ENCODE peak calls at places on chromosomes 2 and 18, in eight cellular contexts. X, L, I, P, H, U, O and J are unnamed samples.
A peak's percentile ranks its signal among the peaks of the same experiment; 100 is the strongest.

GRCh38 chr2:234669611-234670010 is 172.7 kb upstream of the ARL4C start:
- DNase-seq in X (no peak), L (no peak), I (no peak), P (no peak), H (no peak), U (no peak), O (no peak), J (no peak)

GRCh38 chr18:51241226-51241625 is 43.7 kb upstream of the MEX3C start:
- DNase-seq in X (no peak), L (no peak), I (no peak), P (no peak), H (no peak), U (no peak), O (no peak), J (no peak)

GRCh38 chr2:148531175-148532048 is 113.1 kb upstream of the EPC2 start:
- DNase-seq in X (no peak), L (no peak), I (no peak), P (no peak), H (no peak), U (no peak), O (no peak), J (no peak)

GRCh38 chr2:8856176-8856575 is 18.8 kb upstream of the KIDINS220 start:
- DNase-seq in X (no peak), L (no peak), I (no peak), P (no peak), H (no peak), U (no peak), O (no peak), J (no peak)

GRCh38 chr2:42050350-42051167 is 2.7 kb downstream of the PKDCC start:
- DNase-seq in X (no peak), L (no peak), I (no peak), P (no peak), H (no peak), U (peak; percentile 30), O (no peak), J (no peak)

GRCh38 chr2:238233625-238234024 is 6.2 kb downstream of the HES6 start:
- DNase-seq in X (no peak), L (no peak), I (no peak), P (no peak), H (no peak), U (no peak), O (no peak), J (no peak)

GRCh38 chr18:67728364-67728763 is 211.8 kb upstream of the DSEL start:
- DNase-seq in X (no peak), L (no peak), I (no peak), P (no peak), H (no peak), U (no peak), O (no peak), J (no peak)

GRCh38 chr2:237264480-237265219 is 149.3 kb downstream of the COL6A3 start:
- DNase-seq in X (peak; percentile 84), L (peak; percentile 98), I (no peak), P (no peak), H (no peak), U (peak; percentile 64), O (no peak), J (no peak)

GRCh38 chr2:121489944-121490585 is 40.6 kb upstream of the RNU4ATAC start:
- DNase-seq in X (peak; percentile 59), L (peak; percentile 38), I (no peak), P (no peak), H (peak; percentile 18), U (no peak), O (no peak), J (no peak)

GRCh38 chr2:9189901-9190300 is 16.7 kb upstream of the ASAP2 start:
- DNase-seq in X (no peak), L (no peak), I (no peak), P (no peak), H (no peak), U (no peak), O (no peak), J (no peak)

GRCh38 chr2:45388541-45389100 is 222.4 kb downstream of the SRBD1 start:
- DNase-seq in X (no peak), L (no peak), I (peak; percentile 50), P (no peak), H (no peak), U (no peak), O (no peak), J (no peak)

GRCh38 chr2:12594590-12594989 is 122.1 kb upstream of the TRIB2 start:
- DNase-seq in X (peak; percentile 3), L (no peak), I (no peak), P (no peak), H (no peak), U (no peak), O (no peak), J (no peak)

GRCh38 chr2:24466871-24467870 is 23.9 kb upstream of the NCOA1 start:
- DNase-seq in X (no peak), L (no peak), I (no peak), P (no peak), H (no peak), U (no peak), O (no peak), J (no peak)